ENCODE peak calls at places on chromosomes 3 and 15, in seven cellular contexts. One of them, this sample, is unnamed.

GRCh38 chr3:119636194-119636593 is 24.2 kb downstream of the POPDC2 start:
- DNase-seq in NCI-H1092 treated with DMSO at 0.1 percent for 48 hours: no peak
- DNase-seq in SJSA1: no peak
- DNase-seq in activated CD4-positive, alpha-beta T cell treated with anti-CD3 and anti-CD28 coated beads, Interleukin-2, amount 50 U/mL, for 4 hours: no peak
- DNase-seq in DMS153: no peak
- DNase-seq in activated T-helper 1 cell treated with anti-CD3 and anti-CD28 coated beads, Interleukin-2, amount 50 U/mL, for 16 hours: no peak
- DNase-seq in stimulated activated CD8-positive, alpha-beta memory T cell treated with anti-CD3 and anti-CD28 coated beads, Interleukin-15, amount 100 ng/mL, for 24 hours: no peak
- DNase-seq in this sample: no peak

GRCh38 chr15:90599639-90600038 is 69.9 kb downstream of the CRTC3 start:
- DNase-seq in activated CD4-positive, alpha-beta T cell treated with anti-CD3 and anti-CD28 coated beads, Interleukin-2, amount 50 U/mL, for 4 hours: no peak
- DNase-seq in DMS153: no peak
- DNase-seq in activated T-helper 1 cell treated with anti-CD3 and anti-CD28 coated beads, Interleukin-2, amount 50 U/mL, for 16 hours: no peak
- DNase-seq in NCI-H1092 treated with DMSO at 0.1 percent for 48 hours: no peak
- DNase-seq in SJSA1: no peak
- DNase-seq in stimulated activated CD8-positive, alpha-beta memory T cell treated with anti-CD3 and anti-CD28 coated beads, Interleukin-15, amount 100 ng/mL, for 24 hours: no peak
- DNase-seq in this sample: no peak

GRCh38 chr3:53713626-53714025 is 132.6 kb downstream of the CHDH start:
- DNase-seq in SJSA1: no peak
- DNase-seq in activated T-helper 1 cell treated with anti-CD3 and anti-CD28 coated beads, Interleukin-2, amount 50 U/mL, for 16 hours: no peak
- DNase-seq in NCI-H1092 treated with DMSO at 0.1 percent for 48 hours: no peak
- DNase-seq in DMS153: no peak
- DNase-seq in activated CD4-positive, alpha-beta T cell treated with anti-CD3 and anti-CD28 coated beads, Interleukin-2, amount 50 U/mL, for 4 hours: no peak
- DNase-seq in stimulated activated CD8-positive, alpha-beta memory T cell treated with anti-CD3 and anti-CD28 coated beads, Interleukin-15, amount 100 ng/mL, for 24 hours: no peak
- DNase-seq in this sample: no peak

GRCh38 chr3:181313379-181313778 is 323.8 kb upstream of the DNAJC19 start:
- DNase-seq in SJSA1: no peak
- DNase-seq in stimulated activated CD8-positive, alpha-beta memory T cell treated with anti-CD3 and anti-CD28 coated beads, Interleukin-15, amount 100 ng/mL, for 24 hours: no peak
- DNase-seq in activated CD4-positive, alpha-beta T cell treated with anti-CD3 and anti-CD28 coated beads, Interleukin-2, amount 50 U/mL, for 4 hours: no peak
- DNase-seq in activated T-helper 1 cell treated with anti-CD3 and anti-CD28 coated beads, Interleukin-2, amount 50 U/mL, for 16 hours: no peak
- DNase-seq in DMS153: peak
- DNase-seq in NCI-H1092 treated with DMSO at 0.1 percent for 48 hours: peak
- DNase-seq in this sample: no peak

GRCh38 chr3:55481918-55482495 is 5.1 kb downstream of the WNT5A start:
- DNase-seq in DMS153: no peak
- DNase-seq in stimulated activated CD8-positive, alpha-beta memory T cell treated with anti-CD3 and anti-CD28 coated beads, Interleukin-15, amount 100 ng/mL, for 24 hours: no peak
- DNase-seq in NCI-H1092 treated with DMSO at 0.1 percent for 48 hours: no peak
- DNase-seq in activated CD4-positive, alpha-beta T cell treated with anti-CD3 and anti-CD28 coated beads, Interleukin-2, amount 50 U/mL, for 4 hours: no peak
- DNase-seq in activated T-helper 1 cell treated with anti-CD3 and anti-CD28 coated beads, Interleukin-2, amount 50 U/mL, for 16 hours: no peak
- DNase-seq in SJSA1: no peak
- DNase-seq in this sample: no peak

GRCh38 chr3:143963946-143964345 is 7.7 kb upstream of the DIPK2A start:
- DNase-seq in DMS153: no peak
- DNase-seq in SJSA1: no peak
- DNase-seq in stimulated activated CD8-positive, alpha-beta memory T cell treated with anti-CD3 and anti-CD28 coated beads, Interleukin-15, amount 100 ng/mL, for 24 hours: no peak
- DNase-seq in activated CD4-positive, alpha-beta T cell treated with anti-CD3 and anti-CD28 coated beads, Interleukin-2, amount 50 U/mL, for 4 hours: no peak
- DNase-seq in activated T-helper 1 cell treated with anti-CD3 and anti-CD28 coated beads, Interleukin-2, amount 50 U/mL, for 16 hours: no peak
- DNase-seq in NCI-H1092 treated with DMSO at 0.1 percent for 48 hours: no peak
- DNase-seq in this sample: no peak

GRCh38 chr3:58084166-58084565 is 75.9 kb downstream of the FLNB start:
- DNase-seq in activated T-helper 1 cell treated with anti-CD3 and anti-CD28 coated beads, Interleukin-2, amount 50 U/mL, for 16 hours: no peak
- DNase-seq in stimulated activated CD8-positive, alpha-beta memory T cell treated with anti-CD3 and anti-CD28 coated beads, Interleukin-15, amount 100 ng/mL, for 24 hours: no peak
- DNase-seq in NCI-H1092 treated with DMSO at 0.1 percent for 48 hours: no peak
- DNase-seq in DMS153: no peak
- DNase-seq in activated CD4-positive, alpha-beta T cell treated with anti-CD3 and anti-CD28 coated beads, Interleukin-2, amount 50 U/mL, for 4 hours: no peak
- DNase-seq in SJSA1: no peak
- DNase-seq in this sample: no peak

GRCh38 chr15:74826372-74826819 is at the start of gene CPLX3:
- DNase-seq in DMS153: no peak
- DNase-seq in activated CD4-positive, alpha-beta T cell treated with anti-CD3 and anti-CD28 coated beads, Interleukin-2, amount 50 U/mL, for 4 hours: peak
- DNase-seq in stimulated activated CD8-positive, alpha-beta memory T cell treated with anti-CD3 and anti-CD28 coated beads, Interleukin-15, amount 100 ng/mL, for 24 hours: no peak
- DNase-seq in NCI-H1092 treated with DMSO at 0.1 percent for 48 hours: no peak
- DNase-seq in SJSA1: no peak
- DNase-seq in activated T-helper 1 cell treated with anti-CD3 and anti-CD28 coated beads, Interleukin-2, amount 50 U/mL, for 16 hours: no peak
- DNase-seq in this sample: peak

GRCh38 chr15:77402740-77403379 is 17.0 kb downstream of the PEAK1 start:
- DNase-seq in SJSA1: peak
- DNase-seq in stimulated activated CD8-positive, alpha-beta memory T cell treated with anti-CD3 and anti-CD28 coated beads, Interleukin-15, amount 100 ng/mL, for 24 hours: no peak
- DNase-seq in DMS153: no peak
- DNase-seq in activated T-helper 1 cell treated with anti-CD3 and anti-CD28 coated beads, Interleukin-2, amount 50 U/mL, for 16 hours: no peak
- DNase-seq in activated CD4-positive, alpha-beta T cell treated with anti-CD3 and anti-CD28 coated beads, Interleukin-2, amount 50 U/mL, for 4 hours: no peak
- DNase-seq in NCI-H1092 treated with DMSO at 0.1 percent for 48 hours: no peak
- DNase-seq in this sample: no peak

GRCh38 chr3:128466840-128467541 is at the start of gene DNAJB8:
- DNase-seq in activated CD4-positive, alpha-beta T cell treated with anti-CD3 and anti-CD28 coated beads, Interleukin-2, amount 50 U/mL, for 4 hours: peak
- DNase-seq in activated T-helper 1 cell treated with anti-CD3 and anti-CD28 coated beads, Interleukin-2, amount 50 U/mL, for 16 hours: no peak
- DNase-seq in SJSA1: no peak
- DNase-seq in NCI-H1092 treated with DMSO at 0.1 percent for 48 hours: no peak
- DNase-seq in DMS153: no peak
- DNase-seq in stimulated activated CD8-positive, alpha-beta memory T cell treated with anti-CD3 and anti-CD28 coated beads, Interleukin-15, amount 100 ng/mL, for 24 hours: no peak
- DNase-seq in this sample: no peak

GRCh38 chr3:144362126-144362525 is 390.5 kb downstream of the DIPK2A start:
- DNase-seq in NCI-H1092 treated with DMSO at 0.1 percent for 48 hours: no peak
- DNase-seq in activated T-helper 1 cell treated with anti-CD3 and anti-CD28 coated beads, Interleukin-2, amount 50 U/mL, for 16 hours: no peak
- DNase-seq in DMS153: peak
- DNase-seq in stimulated activated CD8-positive, alpha-beta memory T cell treated with anti-CD3 and anti-CD28 coated beads, Interleukin-15, amount 100 ng/mL, for 24 hours: no peak
- DNase-seq in activated CD4-positive, alpha-beta T cell treated with anti-CD3 and anti-CD28 coated beads, Interleukin-2, amount 50 U/mL, for 4 hours: no peak
- DNase-seq in SJSA1: no peak
- DNase-seq in this sample: no peak